ENCODE peak calls at places on chromosomes 4 and X, in five cellular contexts. One of them, this sample, is unnamed.

GRCh38 chr4:126986828-126987227 is 645.9 kb upstream of the INTU start:
- DNase-seq in HepG2: no peak
- DNase-seq in endothelial cell of umbilical vein: no peak
- DNase-seq in K562: no peak
- DNase-seq in A549: no peak
- DNase-seq in this sample: no peak

GRCh38 chr4:11589676-11590075 is 161.0 kb upstream of the HS3ST1 start:
- DNase-seq in K562: no peak
- DNase-seq in endothelial cell of umbilical vein: peak; percentile 50
- DNase-seq in HepG2: no peak
- DNase-seq in A549: no peak
- DNase-seq in this sample: no peak

GRCh38 chr4:155322782-155323181 is 54.0 kb downstream of the MAP9 start:
- DNase-seq in endothelial cell of umbilical vein: no peak
- DNase-seq in A549: no peak
- DNase-seq in HepG2: no peak
- DNase-seq in K562: no peak
- DNase-seq in this sample: no peak

GRCh38 chrX:2410279-2411020 is 90.3 kb downstream of the DHRSX start:
- DNase-seq in HepG2: peak; percentile 77
- DNase-seq in endothelial cell of umbilical vein: no peak
- DNase-seq in K562: no peak
- DNase-seq in A549: peak; percentile 82
- DNase-seq in this sample: no peak

GRCh38 chrX:1212532-1212931 is at the start of gene CRLF2:
- DNase-seq in K562: no peak
- DNase-seq in endothelial cell of umbilical vein: no peak
- DNase-seq in A549: peak; percentile 63
- DNase-seq in HepG2: no peak
- DNase-seq in this sample: peak; percentile 89

GRCh38 chr4:41933997-41934812 is 1.0 kb upstream of the TMEM33 start:
- DNase-seq in endothelial cell of umbilical vein: no peak
- DNase-seq in HepG2: peak; percentile 96
- DNase-seq in A549: peak; percentile 86
- DNase-seq in K562: no peak
- DNase-seq in this sample: peak; percentile 98

GRCh38 chrX:13110427-13111324 is 66.3 kb upstream of the FAM9C start:
- DNase-seq in K562: no peak
- DNase-seq in A549: peak; percentile 99
- DNase-seq in HepG2: no peak
- DNase-seq in endothelial cell of umbilical vein: peak; percentile 89
- DNase-seq in this sample: peak; percentile 68

GRCh38 chr4:33948921-33949320 is 2295.4 kb downstream of the ARAP2 start:
- DNase-seq in HepG2: no peak
- DNase-seq in A549: no peak
- DNase-seq in endothelial cell of umbilical vein: no peak
- DNase-seq in K562: no peak
- DNase-seq in this sample: no peak

GRCh38 chr4:17619416-17620105 is 5.1 kb downstream of the MED28 start:
- DNase-seq in HepG2: no peak
- DNase-seq in endothelial cell of umbilical vein: no peak
- DNase-seq in A549: no peak
- DNase-seq in K562: no peak
- DNase-seq in this sample: no peak

GRCh38 chr4:102335616-102336015 is 9.7 kb downstream of the SLC39A8 start:
- DNase-seq in endothelial cell of umbilical vein: no peak
- DNase-seq in HepG2: no peak
- DNase-seq in K562: no peak
- DNase-seq in A549: no peak
- DNase-seq in this sample: no peak

GRCh38 chr4:102341201-102341600 is 4.1 kb downstream of the SLC39A8 start:
- DNase-seq in K562: no peak
- DNase-seq in HepG2: no peak
- DNase-seq in endothelial cell of umbilical vein: peak; percentile 58
- DNase-seq in A549: no peak
- DNase-seq in this sample: no peak

GRCh38 chr4:102334624-102335023 is 10.7 kb downstream of the SLC39A8 start:
- DNase-seq in endothelial cell of umbilical vein: no peak
- DNase-seq in HepG2: no peak
- DNase-seq in K562: no peak
- DNase-seq in A549: no peak
- DNase-seq in this sample: no peak

GRCh38 chr4:102339018-102339417 is 6.3 kb downstream of the SLC39A8 start:
- DNase-seq in K562: no peak
- DNase-seq in endothelial cell of umbilical vein: no peak
- DNase-seq in HepG2: no peak
- DNase-seq in A549: no peak
- DNase-seq in this sample: no peak

GRCh38 chr4:102338405-102338804 is 6.9 kb downstream of the SLC39A8 start:
- DNase-seq in K562: no peak
- DNase-seq in HepG2: no peak
- DNase-seq in endothelial cell of umbilical vein: no peak
- DNase-seq in A549: no peak
- DNase-seq in this sample: peak; percentile 10
- TF ChIP-seq MYC in K562: no peak
- TF ChIP-seq MYC in HepG2: no peak
- TF ChIP-seq MYC in endothelial cell of umbilical vein: no peak
- TF ChIP-seq MYC in A549: no peak
- TF ChIP-seq MYC in this sample: no peak

GRCh38 chrX:150361070-150361776 is 1.9 kb upstream of the MAMLD1 start:
- DNase-seq in A549: peak; percentile 45
- DNase-seq in K562: peak; percentile 16
- DNase-seq in HepG2: no peak
- DNase-seq in endothelial cell of umbilical vein: no peak
- DNase-seq in this sample: peak; percentile 34
- H3K4me3 ChIP-seq in A549: peak overlapping the region; percentile 66
- H3K4me3 ChIP-seq in K562: no peak overlapping the region
- H3K4me3 ChIP-seq in HepG2: no peak overlapping the region
- H3K4me3 ChIP-seq in endothelial cell of umbilical vein: no peak overlapping the region
- H3K4me3 ChIP-seq in this sample: no peak overlapping the region

GRCh38 chrX:18883961-18884765 is 99.8 kb downstream of the PHKA2 start:
- DNase-seq in A549: no peak
- DNase-seq in HepG2: no peak
- DNase-seq in K562: no peak
- DNase-seq in endothelial cell of umbilical vein: no peak
- DNase-seq in this sample: no peak

GRCh38 chrX:18883234-18883960 is 100.5 kb downstream of the PHKA2 start:
- DNase-seq in A549: peak; percentile 56
- DNase-seq in HepG2: peak; percentile 30
- DNase-seq in endothelial cell of umbilical vein: no peak
- DNase-seq in K562: no peak
- DNase-seq in this sample: no peak

GRCh38 chrX:18886005-18886343 is 97.9 kb downstream of the PHKA2 start:
- DNase-seq in endothelial cell of umbilical vein: no peak
- DNase-seq in K562: no peak
- DNase-seq in A549: no peak
- DNase-seq in HepG2: no peak
- DNase-seq in this sample: no peak

GRCh38 chrX:18885317-18886004 is 98.5 kb downstream of the PHKA2 start:
- DNase-seq in endothelial cell of umbilical vein: peak; percentile 31
- DNase-seq in HepG2: no peak
- DNase-seq in K562: no peak
- DNase-seq in A549: no peak
- DNase-seq in this sample: no peak

DNA sequence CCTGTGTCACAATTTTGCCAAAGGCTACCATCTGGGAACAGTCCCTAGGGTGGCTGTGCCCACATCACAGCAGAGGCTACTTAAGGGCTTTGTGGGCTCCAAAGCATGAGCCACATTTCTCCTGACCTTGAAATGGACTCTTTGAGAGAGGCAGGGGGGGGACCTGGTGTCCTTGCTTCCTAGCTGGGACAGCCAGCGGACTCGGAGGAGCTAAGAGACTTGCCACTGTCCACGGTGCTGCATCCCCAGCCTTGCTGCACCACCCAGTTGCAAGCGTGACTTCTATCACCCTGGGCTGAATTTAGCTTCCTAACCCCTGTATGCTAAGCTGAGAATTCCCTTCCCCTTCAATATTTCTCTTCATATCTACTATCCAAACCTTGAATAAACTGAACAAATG is 99.0 kb downstream of the PHKA2 start:
- DNase-seq in endothelial cell of umbilical vein: no peak
- DNase-seq in K562: no peak
- DNase-seq in HepG2: no peak
- DNase-seq in A549: no peak
- DNase-seq in this sample: no peak
- TF ChIP-seq MYC in endothelial cell of umbilical vein: no peak
- TF ChIP-seq MYC in K562: no peak
- TF ChIP-seq MYC in HepG2: no peak
- TF ChIP-seq MYC in A549: no peak
- TF ChIP-seq MYC in this sample: no peak

GRCh38 chrX:33725556-33726232 is 406.4 kb downstream of the FAM47A start:
- DNase-seq in A549: peak; percentile 7
- DNase-seq in HepG2: no peak
- DNase-seq in K562: no peak
- DNase-seq in endothelial cell of umbilical vein: peak; percentile 16
- DNase-seq in this sample: peak; percentile 15
- H3K4me3 ChIP-seq in A549: no peak overlapping the region
- H3K4me3 ChIP-seq in HepG2: no peak overlapping the region
- H3K4me3 ChIP-seq in K562: no peak overlapping the region
- H3K4me3 ChIP-seq in endothelial cell of umbilical vein: peak overlapping the region; percentile 4
- H3K4me3 ChIP-seq in this sample: no peak overlapping the region

DNA sequence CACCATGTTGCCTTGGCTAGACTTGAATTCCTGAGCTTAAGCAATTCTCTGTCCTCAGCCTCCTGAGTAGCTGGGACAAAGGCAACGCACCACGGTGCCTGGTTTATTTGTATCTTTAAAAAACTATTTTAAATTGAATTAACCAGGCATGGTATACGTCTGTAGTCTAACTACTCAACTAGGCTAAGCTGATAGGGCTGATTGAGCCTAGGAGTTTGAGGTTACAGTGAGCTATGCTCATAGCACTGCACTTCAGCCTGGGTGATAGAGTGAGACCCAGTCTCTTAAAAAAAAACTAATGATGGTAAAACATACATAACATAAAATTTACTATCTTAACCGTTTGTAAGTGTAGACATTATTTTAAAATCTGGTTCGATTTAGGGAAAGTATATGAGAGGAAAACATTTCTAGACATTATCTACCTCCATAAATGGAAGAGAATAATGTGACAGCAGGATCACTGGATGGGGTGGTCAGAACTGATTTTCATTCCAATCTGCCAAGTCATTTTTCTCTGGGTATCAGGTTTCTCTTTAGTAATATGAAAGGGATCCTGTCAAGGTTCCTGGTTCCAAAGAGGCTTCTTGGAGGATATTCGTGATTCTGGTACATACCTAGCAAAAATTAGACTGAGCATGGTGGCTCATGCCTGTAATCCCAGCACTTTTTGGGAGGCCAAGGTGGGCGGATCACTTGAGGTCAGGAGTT is 8.7 kb upstream of the ITGB1BP2 start:
- DNase-seq in HepG2: no peak
- DNase-seq in endothelial cell of umbilical vein: no peak
- DNase-seq in K562: no peak
- DNase-seq in A549: no peak
- DNase-seq in this sample: no peak
- TF ChIP-seq MYC in HepG2: no peak
- TF ChIP-seq MYC in endothelial cell of umbilical vein: no peak
- TF ChIP-seq MYC in K562: no peak
- TF ChIP-seq MYC in A549: no peak
- TF ChIP-seq MYC in this sample: no peak

DNA sequence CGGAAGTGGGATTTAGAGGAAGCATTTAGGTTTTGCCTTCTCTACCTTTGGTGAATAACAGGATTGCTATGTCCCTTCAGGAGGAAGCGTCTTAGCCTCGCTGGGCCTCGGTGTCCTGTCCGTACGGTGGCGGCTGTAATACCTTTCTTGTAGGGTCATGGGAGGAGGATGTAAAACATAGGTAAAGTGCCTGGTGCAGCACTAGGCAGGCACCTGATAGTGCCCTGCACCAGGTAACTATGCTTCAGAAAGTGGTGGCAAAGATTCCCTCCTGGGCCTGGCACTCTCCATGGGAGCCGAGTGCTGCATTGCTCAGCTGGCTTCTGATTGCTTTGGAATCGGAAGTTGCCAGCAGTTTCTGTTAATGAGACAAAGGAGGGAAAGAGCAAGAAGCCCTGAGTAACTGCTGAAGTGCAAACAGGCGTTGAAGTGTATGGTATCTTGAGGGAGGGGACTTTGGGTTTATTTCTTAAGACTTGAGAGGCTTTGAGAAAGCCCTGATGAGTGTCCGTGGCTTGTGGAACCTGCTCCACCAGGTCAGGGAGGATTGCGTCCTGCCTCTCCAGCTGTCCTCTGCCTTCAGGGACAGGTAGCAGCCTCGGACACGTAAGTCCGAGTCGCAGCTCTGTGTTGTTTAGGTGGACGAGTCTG is 45.8 kb downstream of the TBC1D14 start:
- DNase-seq in HepG2: no peak
- DNase-seq in A549: no peak
- DNase-seq in endothelial cell of umbilical vein: no peak
- DNase-seq in K562: no peak
- DNase-seq in this sample: no peak
- H3K4me3 ChIP-seq in HepG2: no peak overlapping the region
- H3K4me3 ChIP-seq in A549: no peak overlapping the region
- H3K4me3 ChIP-seq in endothelial cell of umbilical vein: no peak overlapping the region
- H3K4me3 ChIP-seq in K562: no peak overlapping the region
- H3K4me3 ChIP-seq in this sample: no peak overlapping the region

DNA sequence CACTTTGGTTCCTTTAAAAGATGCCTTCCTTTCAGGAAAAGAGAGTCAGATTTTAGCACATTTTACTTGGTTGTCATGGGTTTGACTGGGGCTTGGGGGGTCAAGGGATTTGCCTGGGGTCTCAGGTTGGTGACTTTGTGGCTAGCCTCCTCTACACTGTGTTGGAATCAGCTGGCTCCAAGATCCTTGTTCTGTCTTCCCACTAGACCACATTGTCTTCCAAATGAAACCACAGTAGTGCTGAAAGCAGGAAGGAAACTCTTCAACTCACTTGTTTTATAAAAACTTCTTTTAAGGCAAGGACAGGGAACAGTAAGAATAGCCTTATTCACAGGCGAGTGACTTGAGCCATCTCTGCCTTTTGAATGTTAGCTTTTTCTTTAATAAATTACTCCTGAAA is 37.0 kb upstream of the OTUD4 start:
- DNase-seq in HepG2: no peak
- DNase-seq in endothelial cell of umbilical vein: peak; percentile 10
- DNase-seq in A549: no peak
- DNase-seq in K562: no peak
- DNase-seq in this sample: no peak
- TF ChIP-seq MYC in HepG2: no peak
- TF ChIP-seq MYC in endothelial cell of umbilical vein: no peak
- TF ChIP-seq MYC in A549: no peak
- TF ChIP-seq MYC in K562: no peak
- TF ChIP-seq MYC in this sample: no peak